ENCODE peak calls at places on chromosomes 4 and X, in six cellular contexts. Z, T, P, K, G and O are unnamed samples.

GRCh38 chr4:170229021-170229420 is 139.3 kb upstream of the AADAT start:
- DNase-seq in G (no peak), K (no peak), P (no peak), Z (no peak), T (no peak), O (no peak)

GRCh38 chr4:3353747-3354454 is 61.1 kb downstream of the RGS12 start:
- DNase-seq in K (no peak), P (no peak), T (no peak), Z (no peak), G (no peak), O (no peak)

GRCh38 chr4:136329042-136329662 is 1203.1 kb downstream of the PCDH18 start:
- DNase-seq in Z (no peak), T (no peak), G (no peak), P (no peak), K (peak; percentile 18), O (no peak)

GRCh38 chr4:82618321-82618720 is 56.5 kb upstream of the TMEM150C start:
- DNase-seq in K (no peak), P (no peak), T (no peak), G (no peak), Z (no peak), O (no peak)

GRCh38 chr4:3186609-3187008 is 62.4 kb upstream of the MSANTD1 start:
- DNase-seq in G (no peak), P (no peak), Z (no peak), T (no peak), K (no peak), O (no peak)

GRCh38 chrX:96837808-96838207 is 45.9 kb upstream of the RPA4 start:
- DNase-seq in P (no peak), K (no peak), G (no peak), T (no peak), Z (no peak), O (no peak)

GRCh38 chrX:12984629-12985303 is 9.9 kb downstream of the TMSB4X start:
- DNase-seq in T (no peak), G (no peak), P (no peak), Z (no peak), K (no peak), O (no peak)

GRCh38 chrX:1391370-1391706 is 575 bp downstream of the SLC25A6 start:
- DNase-seq in P (peak; percentile 79), Z (peak; percentile 69), G (no peak), K (no peak), T (no peak), O (peak; percentile 90)

GRCh38 chrX:129980540-129981206 is 1.8 kb upstream of the BCORL1 start:
- DNase-seq in G (peak; percentile 91), Z (no peak), P (peak; percentile 25), T (no peak), K (no peak), O (peak; percentile 71)

GRCh38 chrX:134544614-134545255 is 84.8 kb downstream of the HPRT1 start:
- DNase-seq in K (no peak), T (no peak), G (peak; percentile 58), P (no peak), Z (no peak), O (no peak)

GRCh38 chrX:29487214-29487613 is 728.1 kb upstream of the MAGEB2 start:
- DNase-seq in Z (no peak), P (no peak), G (no peak), T (no peak), K (no peak), O (no peak)

GRCh38 chr4:106803107-106803506 is 233.0 kb downstream of the DKK2 start:
- DNase-seq in Z (no peak), P (no peak), K (no peak), G (no peak), T (no peak), O (no peak)

GRCh38 chr4:11218692-11219091 is 210.0 kb downstream of the HS3ST1 start:
- DNase-seq in Z (no peak), G (no peak), K (no peak), P (no peak), T (no peak), O (no peak)

GRCh38 chr4:27123050-27123768 is 262.6 kb downstream of the STIM2 start:
- DNase-seq in Z (no peak), T (no peak), P (no peak), K (no peak), G (no peak), O (peak; percentile 63)

GRCh38 chr4:7828926-7829325 is 110.7 kb downstream of the AFAP1 start:
- DNase-seq in T (no peak), Z (no peak), P (no peak), K (no peak), G (no peak), O (no peak)

GRCh38 chr4:7826176-7826908 is 113.3 kb downstream of the AFAP1 start:
- DNase-seq in P (no peak), K (no peak), T (no peak), G (no peak), Z (no peak), O (no peak)

GRCh38 chr4:7826909-7827306 is 112.8 kb downstream of the AFAP1 start:
- DNase-seq in P (no peak), K (no peak), Z (no peak), G (no peak), T (no peak), O (no peak)

GRCh38 chr4:7828011-7828720 is 111.5 kb downstream of the AFAP1 start:
- DNase-seq in K (peak; percentile 82), T (no peak), G (no peak), Z (no peak), P (no peak), O (peak; percentile 54)

DNA sequence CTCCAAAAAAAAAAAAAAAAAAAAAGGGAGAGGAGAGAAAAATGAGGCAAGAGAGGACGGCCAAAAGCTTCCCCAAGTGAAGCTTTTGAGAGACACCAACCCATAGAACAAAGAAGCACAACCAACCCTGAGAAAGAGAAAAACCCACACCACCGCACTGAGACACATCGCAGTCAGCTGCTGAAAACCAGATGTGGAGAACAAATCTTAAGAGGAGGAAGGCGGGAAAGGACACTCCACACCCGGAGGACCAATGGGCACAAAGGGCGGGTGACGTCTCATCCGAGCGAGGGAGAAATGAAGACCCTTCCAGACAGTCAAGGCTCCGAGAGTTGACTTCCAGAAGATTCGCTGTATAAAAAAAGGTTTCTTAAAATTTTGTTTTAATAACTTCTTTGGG is 112.1 kb downstream of the AFAP1 start:
- DNase-seq in Z (no peak), T (no peak), G (no peak), K (no peak), P (no peak), O (no peak)
- H3K27ac ChIP-seq in Z (no peak overlapping the region), T (no peak overlapping the region), G (peak overlapping the region; percentile 68), K (no peak overlapping the region), P (no peak overlapping the region), O (peak overlapping the region; percentile 58)

DNA sequence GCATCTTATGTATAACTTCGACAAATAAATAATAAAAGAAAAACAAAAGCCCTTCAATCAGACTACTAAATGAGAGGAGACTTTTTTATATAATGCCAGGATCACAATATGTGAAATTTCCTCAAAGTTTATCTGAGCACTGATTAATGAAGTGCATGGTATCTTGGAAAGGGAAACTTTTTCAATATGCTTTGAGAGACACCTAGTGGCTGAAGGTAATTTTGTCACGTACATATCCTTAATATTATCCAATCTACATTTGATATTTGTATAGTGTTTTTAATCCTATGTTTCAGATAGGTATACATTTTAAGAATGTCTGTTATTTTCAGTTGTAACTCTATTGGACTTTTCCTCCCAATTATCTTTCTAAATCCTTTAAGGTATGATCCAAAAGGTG is 146.8 kb downstream of the KLHL4 start:
- DNase-seq in K (peak; percentile 18), G (no peak), P (no peak), Z (no peak), T (peak; percentile 38), O (no peak)
- TF ChIP-seq CTCF in K (peak; percentile 47), G (no peak), P (peak; percentile 33), Z (peak; percentile 41), T (peak; percentile 58), O (peak; percentile 26)

DNA sequence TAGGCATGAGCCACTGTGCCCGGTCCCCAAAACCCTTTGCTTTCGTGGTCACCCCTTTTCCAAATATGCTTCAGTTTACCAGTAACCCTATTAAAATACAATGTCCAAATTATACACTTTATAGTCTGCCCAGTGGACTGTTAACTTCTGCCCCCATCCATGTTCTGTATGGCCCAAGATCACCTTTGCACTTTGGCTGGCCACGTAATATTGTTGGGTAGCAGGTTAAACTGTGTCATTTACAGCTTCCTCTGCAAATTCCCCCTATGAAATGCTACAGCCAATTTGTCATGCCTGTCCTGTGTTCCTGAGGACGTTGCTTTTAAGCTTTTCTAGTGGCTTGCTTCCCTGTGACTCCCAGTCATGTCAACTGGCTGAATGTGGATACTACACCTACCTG is 101.1 kb upstream of the IL13RA1 start:
- DNase-seq in Z (no peak), T (no peak), K (no peak), P (no peak), G (no peak), O (no peak)
- H3K36me3 ChIP-seq in Z (no peaks in the 10 kb centered on the region), T (no peaks in the 10 kb centered on the region), K (no peaks in the 10 kb centered on the region), P (no peaks in the 10 kb centered on the region), G (peaks cover 7% of the 10 kb centered on the region), O (no peaks in the 10 kb centered on the region)

GRCh38 chr4:118410143-118410542 is 57.3 kb upstream of the PRSS12 start:
- DNase-seq in P (no peak), G (no peak), T (no peak), Z (no peak), K (peak; percentile 37), O (no peak)
- H3K27ac ChIP-seq in P (no peak overlapping the region), G (no peak overlapping the region), T (no peak overlapping the region), Z (no peak overlapping the region), K (no peak overlapping the region), O (no peak overlapping the region)

GRCh38 chrX:136608295-136608933 is 39.5 kb upstream of the CD40LG start:
- DNase-seq in G (no peak), K (peak; percentile 52), P (no peak), Z (no peak), T (no peak), O (peak; percentile 29)
- TF ChIP-seq CTCF in G (no peak), K (peak; percentile 56), P (no peak), Z (peak; percentile 37), T (peak; percentile 48), O (peak; percentile 30)

GRCh38 chr4:113952452-113953029 is 26.9 kb downstream of the ARSJ start:
- DNase-seq in G (no peak), P (peak; percentile 54), T (no peak), K (peak; percentile 82), Z (peak; percentile 12), O (peak; percentile 55)
- H3K36me3 ChIP-seq in G (no peaks in the 10 kb centered on the region), P (no peaks in the 10 kb centered on the region), T (no peaks in the 10 kb centered on the region), K (no peaks in the 10 kb centered on the region), Z (no peaks in the 10 kb centered on the region), O (no peaks in the 10 kb centered on the region)

GRCh38 chr4:19239565-19239964 is 1012.1 kb upstream of the SLIT2 start:
- DNase-seq in K (peak; percentile 16), P (no peak), G (no peak), T (no peak), Z (no peak), O (no peak)
- H3K27ac ChIP-seq in K (no peak overlapping the region), P (no peak overlapping the region), G (no peak overlapping the region), T (no peak overlapping the region), Z (no peak overlapping the region), O (no peak overlapping the region)

DNA sequence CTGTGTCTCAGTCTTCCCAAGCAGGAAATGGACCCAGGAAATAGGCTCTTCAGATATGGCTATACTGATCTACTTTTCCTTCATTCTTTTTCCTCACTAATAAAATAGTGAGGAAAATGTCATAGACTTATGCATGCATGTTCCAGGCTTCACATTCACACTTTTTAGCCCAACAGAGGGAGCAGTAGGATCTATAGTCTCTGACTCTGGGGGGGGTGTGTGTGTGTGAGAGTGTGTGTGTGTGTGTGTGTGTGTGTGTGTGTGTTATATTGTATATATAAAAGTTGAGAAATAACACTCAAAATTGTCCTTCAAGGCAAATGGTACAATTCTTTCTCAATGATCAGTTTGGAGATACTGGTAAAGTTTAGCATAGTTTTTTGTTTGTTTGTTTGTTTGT is 297.2 kb upstream of the GALNT7 start:
- DNase-seq in G (no peak), P (no peak), Z (no peak), T (no peak), K (peak; percentile 52), O (no peak)
- TF ChIP-seq CTCF in G (no peak), P (no peak), Z (no peak), T (no peak), K (peak; percentile 38), O (no peak)